ENCODE peak calls at places on chromosomes 13 and 19, in seven cellular contexts. One of them, this sample, is unnamed.

GRCh38 chr19:9917322-9917721 is 19.0 kb downstream of the OLFM2 start:
- DNase-seq in AG09309: no peak
- DNase-seq in brain microvascular endothelial cell: peak
- DNase-seq in HCT116: peak
- DNase-seq in AG04449: no peak
- DNase-seq in GM12864: no peak
- DNase-seq in dorsolateral prefrontal cortex: no peak
- DNase-seq in this sample: peak

GRCh38 chr13:76830805-76831204 is 55.4 kb downstream of the KCTD12 start:
- DNase-seq in AG09309: no peak
- DNase-seq in brain microvascular endothelial cell: no peak
- DNase-seq in HCT116: no peak
- DNase-seq in AG04449: no peak
- DNase-seq in GM12864: no peak
- DNase-seq in dorsolateral prefrontal cortex: peak
- DNase-seq in this sample: no peak

GRCh38 chr19:34259367-34259865 is 5.1 kb downstream of the GARRE1 start:
- DNase-seq in AG09309: no peak
- DNase-seq in brain microvascular endothelial cell: no peak
- DNase-seq in HCT116: no peak
- DNase-seq in AG04449: no peak
- DNase-seq in GM12864: no peak
- DNase-seq in dorsolateral prefrontal cortex: no peak
- DNase-seq in this sample: peak

GRCh38 chr13:113145496-113145895 is 13.0 kb upstream of the PROZ start:
- DNase-seq in AG09309: no peak
- DNase-seq in brain microvascular endothelial cell: no peak
- DNase-seq in HCT116: no peak
- DNase-seq in AG04449: no peak
- DNase-seq in GM12864: no peak
- DNase-seq in dorsolateral prefrontal cortex: no peak
- DNase-seq in this sample: no peak

GRCh38 chr13:25018729-25019115 is 77.2 kb upstream of the PABPC3 start:
- DNase-seq in AG09309: no peak
- DNase-seq in brain microvascular endothelial cell: no peak
- DNase-seq in HCT116: no peak
- DNase-seq in AG04449: no peak
- DNase-seq in GM12864: no peak
- DNase-seq in dorsolateral prefrontal cortex: no peak
- DNase-seq in this sample: no peak

GRCh38 chr13:112756967-112757758 is 67.3 kb downstream of the ATP11A start:
- DNase-seq in AG09309: no peak
- DNase-seq in brain microvascular endothelial cell: no peak
- DNase-seq in HCT116: no peak
- DNase-seq in AG04449: no peak
- DNase-seq in GM12864: no peak
- DNase-seq in dorsolateral prefrontal cortex: peak
- DNase-seq in this sample: no peak

GRCh38 chr13:51995677-51996551 is 15.3 kb downstream of the ATP7B start:
- DNase-seq in AG09309: peak
- DNase-seq in brain microvascular endothelial cell: no peak
- DNase-seq in HCT116: no peak
- DNase-seq in AG04449: no peak
- DNase-seq in GM12864: no peak
- DNase-seq in dorsolateral prefrontal cortex: no peak
- DNase-seq in this sample: no peak

GRCh38 chr13:93673885-93674284 is 447.3 kb downstream of the GPC6 start:
- DNase-seq in AG09309: no peak
- DNase-seq in brain microvascular endothelial cell: no peak
- DNase-seq in HCT116: no peak
- DNase-seq in AG04449: no peak
- DNase-seq in GM12864: no peak
- DNase-seq in dorsolateral prefrontal cortex: no peak
- DNase-seq in this sample: no peak

GRCh38 chr13:31352467-31352866 is 152.7 kb downstream of the B3GLCT start:
- DNase-seq in AG09309: no peak
- DNase-seq in brain microvascular endothelial cell: no peak
- DNase-seq in HCT116: no peak
- DNase-seq in AG04449: no peak
- DNase-seq in GM12864: no peak
- DNase-seq in dorsolateral prefrontal cortex: no peak
- DNase-seq in this sample: no peak

GRCh38 chr13:43365042-43365344 is 341.6 kb downstream of the DNAJC15 start:
- DNase-seq in AG09309: no peak
- DNase-seq in brain microvascular endothelial cell: no peak
- DNase-seq in HCT116: no peak
- DNase-seq in AG04449: no peak
- DNase-seq in GM12864: no peak
- DNase-seq in dorsolateral prefrontal cortex: no peak
- DNase-seq in this sample: no peak

GRCh38 chr13:42728507-42729180 is 52.7 kb upstream of the FAM216B start:
- DNase-seq in AG09309: no peak
- DNase-seq in brain microvascular endothelial cell: peak
- DNase-seq in HCT116: no peak
- DNase-seq in AG04449: no peak
- DNase-seq in GM12864: no peak
- DNase-seq in dorsolateral prefrontal cortex: no peak
- DNase-seq in this sample: peak

GRCh38 chr19:7904074-7905020 is 670 bp downstream of the MAP2K7 start:
- DNase-seq in AG09309: no peak
- DNase-seq in brain microvascular endothelial cell: no peak
- DNase-seq in HCT116: no peak
- DNase-seq in AG04449: no peak
- DNase-seq in GM12864: no peak
- DNase-seq in dorsolateral prefrontal cortex: no peak
- DNase-seq in this sample: no peak

GRCh38 chr13:35475960-35476943 is at the start of gene MAB21L1:
- DNase-seq in AG09309: no peak
- DNase-seq in brain microvascular endothelial cell: peak
- DNase-seq in HCT116: no peak
- DNase-seq in AG04449: no peak
- DNase-seq in GM12864: no peak
- DNase-seq in dorsolateral prefrontal cortex: peak
- DNase-seq in this sample: peak

GRCh38 chr19:44182145-44182544 is 17.2 kb downstream of the ZNF226 start:
- DNase-seq in AG09309: no peak
- DNase-seq in brain microvascular endothelial cell: no peak
- DNase-seq in HCT116: no peak
- DNase-seq in AG04449: no peak
- DNase-seq in GM12864: no peak
- DNase-seq in dorsolateral prefrontal cortex: no peak
- DNase-seq in this sample: no peak

GRCh38 chr13:108902557-108903155 is 273.2 kb downstream of the MYO16 start:
- DNase-seq in AG09309: no peak
- DNase-seq in brain microvascular endothelial cell: no peak
- DNase-seq in HCT116: no peak
- DNase-seq in AG04449: no peak
- DNase-seq in GM12864: no peak
- DNase-seq in dorsolateral prefrontal cortex: no peak
- DNase-seq in this sample: no peak

GRCh38 chr19:12838893-12839656 is 760 bp downstream of the MAST1 start:
- DNase-seq in AG09309: no peak
- DNase-seq in brain microvascular endothelial cell: no peak
- DNase-seq in HCT116: no peak
- DNase-seq in AG04449: no peak
- DNase-seq in GM12864: no peak
- DNase-seq in dorsolateral prefrontal cortex: no peak
- DNase-seq in this sample: no peak

GRCh38 chr13:32737111-32737571 is 150.9 kb downstream of the PDS5B start:
- DNase-seq in AG09309: no peak
- DNase-seq in brain microvascular endothelial cell: no peak
- DNase-seq in HCT116: no peak
- DNase-seq in AG04449: no peak
- DNase-seq in GM12864: peak
- DNase-seq in dorsolateral prefrontal cortex: no peak
- DNase-seq in this sample: no peak

GRCh38 chr19:18119243-18120105 is 21.9 kb downstream of the MAST3 start:
- DNase-seq in AG09309: no peak
- DNase-seq in brain microvascular endothelial cell: no peak
- DNase-seq in HCT116: no peak
- DNase-seq in AG04449: no peak
- DNase-seq in GM12864: no peak
- DNase-seq in dorsolateral prefrontal cortex: peak
- DNase-seq in this sample: no peak

GRCh38 chr19:51514866-51515481 is 13.4 kb upstream of the SIGLEC12 start:
- DNase-seq in AG09309: peak
- DNase-seq in brain microvascular endothelial cell: peak
- DNase-seq in HCT116: peak
- DNase-seq in AG04449: peak
- DNase-seq in GM12864: peak
- DNase-seq in dorsolateral prefrontal cortex: no peak
- DNase-seq in this sample: peak

GRCh38 chr19:2631213-2631821 is 71.2 kb downstream of the GNG7 start:
- DNase-seq in AG09309: no peak
- DNase-seq in brain microvascular endothelial cell: no peak
- DNase-seq in HCT116: no peak
- DNase-seq in AG04449: no peak
- DNase-seq in GM12864: peak
- DNase-seq in dorsolateral prefrontal cortex: no peak
- DNase-seq in this sample: peak

GRCh38 chr19:47779524-47780214 is 1.2 kb downstream of the SELENOW start:
- DNase-seq in AG09309: no peak
- DNase-seq in brain microvascular endothelial cell: no peak
- DNase-seq in HCT116: no peak
- DNase-seq in AG04449: no peak
- DNase-seq in GM12864: no peak
- DNase-seq in dorsolateral prefrontal cortex: peak
- DNase-seq in this sample: no peak

GRCh38 chr19:18479964-18480723 is 41.7 kb downstream of the ELL start:
- DNase-seq in AG09309: peak
- DNase-seq in brain microvascular endothelial cell: no peak
- DNase-seq in HCT116: no peak
- DNase-seq in AG04449: no peak
- DNase-seq in GM12864: no peak
- DNase-seq in dorsolateral prefrontal cortex: no peak
- DNase-seq in this sample: peak

DNA sequence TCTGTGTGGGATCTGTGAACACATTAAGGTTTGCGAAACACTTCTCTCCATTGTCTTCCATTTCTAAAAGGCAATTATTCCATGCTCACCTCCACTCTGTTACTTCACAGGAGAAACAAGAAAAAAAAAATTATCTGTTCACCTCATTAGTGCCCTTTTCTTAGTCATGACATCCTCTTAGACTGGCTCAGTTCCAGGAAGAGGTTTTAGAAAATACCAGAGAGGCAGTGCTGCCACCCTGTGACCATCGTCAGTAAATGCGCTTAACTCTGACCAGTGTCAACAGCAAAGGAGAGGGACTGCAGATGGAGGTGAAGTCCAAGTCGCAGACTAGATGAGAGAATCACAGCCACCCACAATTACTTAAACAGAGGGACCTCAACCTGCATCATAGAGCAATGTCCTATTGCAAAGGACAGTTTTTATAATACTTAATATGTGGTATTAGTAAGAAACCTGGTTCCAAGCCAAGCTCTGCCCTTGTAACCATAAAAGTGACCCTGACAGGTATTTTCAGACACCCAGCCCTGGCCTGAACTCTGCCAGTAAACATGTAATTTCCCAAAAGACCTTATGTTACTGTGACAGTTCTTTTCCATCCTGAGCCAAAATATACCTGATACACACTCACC is 19.4 kb downstream of the CEACAM21 start:
- DNase-seq in AG09309: peak
- DNase-seq in brain microvascular endothelial cell: peak
- DNase-seq in HCT116: peak
- DNase-seq in AG04449: peak
- DNase-seq in GM12864: peak
- DNase-seq in dorsolateral prefrontal cortex: no peak
- DNase-seq in this sample: peak
- TF ChIP-seq CTCF in AG09309: peak
- TF ChIP-seq CTCF in brain microvascular endothelial cell: peak
- TF ChIP-seq CTCF in HCT116: peak
- TF ChIP-seq CTCF in AG04449: peak
- TF ChIP-seq CTCF in GM12864: peak
- TF ChIP-seq CTCF in dorsolateral prefrontal cortex: peak
- TF ChIP-seq CTCF in this sample: peak

GRCh38 chr13:78652651-78653050 is 6.3 kb downstream of the OBI1 start:
- DNase-seq in AG09309: no peak
- DNase-seq in brain microvascular endothelial cell: no peak
- DNase-seq in HCT116: no peak
- DNase-seq in AG04449: no peak
- DNase-seq in GM12864: no peak
- DNase-seq in dorsolateral prefrontal cortex: no peak
- DNase-seq in this sample: no peak
- TF ChIP-seq CTCF in AG09309: no peak
- TF ChIP-seq CTCF in brain microvascular endothelial cell: no peak
- TF ChIP-seq CTCF in HCT116: no peak
- TF ChIP-seq CTCF in AG04449: no peak
- TF ChIP-seq CTCF in GM12864: no peak
- TF ChIP-seq CTCF in dorsolateral prefrontal cortex: no peak
- TF ChIP-seq CTCF in this sample: no peak

GRCh38 chr19:3984908-3985642 is at the start of gene EEF2:
- DNase-seq in AG09309: peak
- DNase-seq in brain microvascular endothelial cell: peak
- DNase-seq in HCT116: peak
- DNase-seq in AG04449: no peak
- DNase-seq in GM12864: peak
- DNase-seq in dorsolateral prefrontal cortex: peak
- DNase-seq in this sample: peak
- TF ChIP-seq CTCF in AG09309: no peak
- TF ChIP-seq CTCF in brain microvascular endothelial cell: no peak
- TF ChIP-seq CTCF in HCT116: no peak
- TF ChIP-seq CTCF in AG04449: no peak
- TF ChIP-seq CTCF in GM12864: no peak
- TF ChIP-seq CTCF in dorsolateral prefrontal cortex: peak
- TF ChIP-seq CTCF in this sample: no peak

DNA sequence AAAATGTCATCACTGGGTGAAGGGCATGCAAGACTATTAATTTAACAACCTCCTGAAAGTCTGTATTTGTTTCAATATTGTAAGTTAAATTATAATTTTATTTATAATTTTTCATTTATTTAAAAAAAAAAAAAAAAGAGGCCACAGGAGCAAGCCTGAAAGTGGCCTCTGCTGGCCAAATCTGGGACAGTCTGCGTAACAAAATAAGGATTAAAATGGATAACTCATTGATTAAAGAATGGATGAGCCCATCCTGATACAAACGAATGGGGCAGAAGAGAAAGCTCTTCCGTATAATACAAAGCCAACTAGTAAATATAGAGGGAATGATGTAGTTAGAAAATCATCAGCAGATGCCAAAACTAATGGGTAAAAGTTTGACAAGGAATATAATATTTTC is 36.2 kb downstream of the SUCLA2 start:
- DNase-seq in AG09309: no peak
- DNase-seq in brain microvascular endothelial cell: no peak
- DNase-seq in HCT116: no peak
- DNase-seq in AG04449: no peak
- DNase-seq in GM12864: no peak
- DNase-seq in dorsolateral prefrontal cortex: no peak
- DNase-seq in this sample: no peak
- TF ChIP-seq CTCF in AG09309: no peak
- TF ChIP-seq CTCF in brain microvascular endothelial cell: peak
- TF ChIP-seq CTCF in HCT116: no peak
- TF ChIP-seq CTCF in AG04449: no peak
- TF ChIP-seq CTCF in GM12864: no peak
- TF ChIP-seq CTCF in dorsolateral prefrontal cortex: no peak
- TF ChIP-seq CTCF in this sample: peak